ENCODE peak calls at places on chromosome 12, in five cellular contexts. M is right cardiac atrium, B is left ventricle myocardium inferior, E is OCI-LY7, T is transverse colon. R is an unnamed sample.

GRCh38 chr12:124411291-124411878 is 116.5 kb downstream of the RFLNA start:
- DNase-seq in M (peak; percentile 82), B (no peak), E (no peak), T (peak; percentile 63), R (peak; percentile 83)

GRCh38 chr12:62006076-62006732 is 254.0 kb upstream of the USP15 start:
- DNase-seq in M (no peak), B (no peak), E (peak; percentile 48), T (no peak), R (peak; percentile 19)

GRCh38 chr12:49201595-49202295 is 12.9 kb upstream of the TUBA1A start:
- DNase-seq in M (no peak), B (no peak), E (no peak), T (no peak), R (peak; percentile 78)

GRCh38 chr12:130444986-130445385 is 107.3 kb downstream of the PIWIL1 start:
- DNase-seq in M (no peak), B (no peak), E (no peak), T (no peak), R (no peak)

GRCh38 chr12:52829986-52830385 is 4.1 kb downstream of the KRT79 start:
- DNase-seq in M (no peak), B (no peak), E (no peak), T (no peak), R (no peak)

GRCh38 chr12:43921666-43922337 is 85.9 kb downstream of the TMEM117 start:
- DNase-seq in M (no peak), B (no peak), E (no peak), T (no peak), R (no peak)

GRCh38 chr12:15244341-15244740 is 23.1 kb upstream of the RERG start:
- DNase-seq in M (no peak), B (no peak), E (no peak), T (no peak), R (no peak)

GRCh38 chr12:89707623-89707991 is 1.0 kb downstream of the ATP2B1 start:
- DNase-seq in M (peak; percentile 27), B (peak; percentile 16), E (peak; percentile 42), T (peak; percentile 34), R (no peak)

GRCh38 chr12:32266756-32267155 is 132.6 kb upstream of the FGD4 start:
- DNase-seq in M (no peak), B (no peak), E (no peak), T (no peak), R (no peak)

GRCh38 chr12:13223176-13223806 is 26.8 kb downstream of the EMP1 start:
- DNase-seq in M (no peak), B (no peak), E (no peak), T (no peak), R (no peak)

GRCh38 chr12:3251691-3252090 is 174.5 kb downstream of the TSPAN9 start:
- DNase-seq in M (peak; percentile 64), B (peak; percentile 71), E (no peak), T (no peak), R (no peak)

GRCh38 chr12:93402333-93403311 is 24.9 kb downstream of the NUDT4 start:
- DNase-seq in M (no peak), B (no peak), E (no peak), T (no peak), R (no peak)

GRCh38 chr12:47844264-47845020 is 24.7 kb upstream of the HDAC7 start:
- DNase-seq in M (peak; percentile 56), B (no peak), E (no peak), T (no peak), R (no peak)

GRCh38 chr12:75754141-75754540 is 242.7 kb upstream of the KRR1 start:
- DNase-seq in M (no peak), B (no peak), E (no peak), T (no peak), R (no peak)

GRCh38 chr12:128388461-128388921 is 121.5 kb downstream of the TMEM132C start:
- DNase-seq in M (peak; percentile 34), B (peak; percentile 26), E (no peak), T (peak; percentile 14), R (no peak)

GRCh38 chr12:113418213-113418879 is 3.8 kb upstream of the SDSL start:
- DNase-seq in M (peak; percentile 63), B (no peak), E (no peak), T (peak; percentile 30), R (peak; percentile 84)

GRCh38 chr12:93571360-93571853 is 1.1 kb upstream of the SOCS2 start:
- DNase-seq in M (peak; percentile 79), B (peak; percentile 78), E (no peak), T (peak; percentile 78), R (peak; percentile 76)

GRCh38 chr12:356276-356988 is 32.7 kb downstream of the KDM5A start:
- DNase-seq in M (no peak), B (no peak), E (no peak), T (no peak), R (peak; percentile 68)

GRCh38 chr12:47307680-47308399 is 228.1 kb upstream of the AMIGO2 start:
- DNase-seq in M (peak; percentile 11), B (no peak), E (peak; percentile 76), T (peak; percentile 39), R (peak; percentile 55)

GRCh38 chr12:68617160-68617926 is 6.6 kb downstream of the RAP1B start:
- DNase-seq in M (no peak), B (no peak), E (no peak), T (no peak), R (no peak)

GRCh38 chr12:12350868-12351463 is 924 bp upstream of the MANSC1 start:
- DNase-seq in M (no peak), B (no peak), E (no peak), T (peak; percentile 28), R (no peak)

GRCh38 chr12:119840617-119841016 is 36.5 kb downstream of the CIT start:
- DNase-seq in M (no peak), B (no peak), E (no peak), T (no peak), R (no peak)

GRCh38 chr12:19288603-19289244 is 150.6 kb upstream of the AEBP2 start:
- DNase-seq in M (no peak), B (no peak), E (peak; percentile 39), T (no peak), R (no peak)

GRCh38 chr12:102484017-102484731 is 3.8 kb upstream of the IGF1 start:
- DNase-seq in M (peak; percentile 67), B (peak; percentile 38), E (peak; percentile 59), T (peak; percentile 54), R (peak; percentile 48)

GRCh38 chr12:13195848-13196301 is 651 bp upstream of the EMP1 start:
- DNase-seq in M (peak; percentile 22), B (no peak), E (no peak), T (peak; percentile 61), R (no peak)

GRCh38 chr12:45575823-45576448 is 153.6 kb upstream of the ARID2 start:
- DNase-seq in M (no peak), B (no peak), E (peak; percentile 5), T (no peak), R (no peak)

GRCh38 chr12:127582074-127582473 is 684.9 kb upstream of the TMEM132C start:
- DNase-seq in M (no peak), B (no peak), E (no peak), T (no peak), R (no peak)

GRCh38 chr12:68776976-68777610 is 30.9 kb upstream of the MDM2 start:
- DNase-seq in M (no peak), B (no peak), E (no peak), T (no peak), R (no peak)

GRCh38 chr12:497501-498160 is 37.9 kb downstream of the B4GALNT3 start:
- DNase-seq in M (no peak), B (no peak), E (no peak), T (no peak), R (no peak)

GRCh38 chr12:92719674-92720073 is 16.9 kb downstream of the PLEKHG7 start:
- DNase-seq in M (no peak), B (no peak), E (no peak), T (no peak), R (peak; percentile 62)

DNA sequence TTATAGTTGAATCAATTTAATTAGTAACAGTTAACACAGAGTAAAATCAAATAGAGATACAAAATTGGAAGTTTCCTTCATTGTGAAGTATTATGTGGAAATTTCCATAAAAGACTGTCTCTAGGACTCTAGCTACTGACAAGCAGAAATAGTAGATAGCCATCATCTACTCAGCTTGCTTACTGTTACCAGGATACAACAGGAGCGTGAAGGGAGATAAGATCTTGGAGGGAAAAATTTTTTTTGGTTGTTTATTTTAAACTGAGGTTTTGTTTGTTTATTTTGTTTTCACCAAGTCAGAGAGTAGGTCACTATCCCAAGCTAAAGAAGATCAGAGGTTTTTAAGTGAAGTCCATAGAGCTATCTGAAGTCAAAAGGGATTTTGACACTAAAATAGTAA is 861.3 kb upstream of the MGAT4C start:
- DNase-seq in M (no peak), B (no peak), E (no peak), T (no peak), R (no peak)
- H3K9me3 ChIP-seq in M (no peaks in the 10 kb centered on the region), B (peaks cover 5% of the 10 kb centered on the region), E (no peaks in the 10 kb centered on the region), T (no peaks in the 10 kb centered on the region), R (no peaks in the 10 kb centered on the region)

GRCh38 chr12:133057446-133057845 is 20.1 kb downstream of the ZNF84 start:
- DNase-seq in M (no peak), B (no peak), E (no peak), T (no peak), R (no peak)

GRCh38 chr12:133061954-133062353 is 18.8 kb upstream of the ZNF140 start:
- DNase-seq in M (no peak), B (no peak), E (no peak), T (no peak), R (no peak)

GRCh38 chr12:133063556-133063955 is 17.2 kb upstream of the ZNF140 start:
- DNase-seq in M (no peak), B (no peak), E (no peak), T (no peak), R (no peak)

GRCh38 chr12:133058203-133059125 is 21.2 kb downstream of the ZNF84 start:
- DNase-seq in M (no peak), B (no peak), E (peak; percentile 24), T (no peak), R (no peak)
- H3K9me3 ChIP-seq in M (peaks cover 21% of the 10 kb centered on the region), B (peaks cover 100% of the 10 kb centered on the region), E (peaks cover 79% of the 10 kb centered on the region), T (peaks cover 97% of the 10 kb centered on the region), R (peaks cover 37% of the 10 kb centered on the region)

GRCh38 chr12:108896817-108897216 is 16.9 kb downstream of the DAO start:
- DNase-seq in M (no peak), B (no peak), E (no peak), T (no peak), R (no peak)
- H3K9me3 ChIP-seq in M (no peaks in the 10 kb centered on the region), B (no peaks in the 10 kb centered on the region), E (no peaks in the 10 kb centered on the region), T (no peaks in the 10 kb centered on the region), R (no peaks in the 10 kb centered on the region)

GRCh38 chr12:34106172-34106571 is 83.9 kb downstream of the ALG10 start:
- DNase-seq in M (no peak), B (no peak), E (no peak), T (no peak), R (no peak)
- H3K9me3 ChIP-seq in M (no peaks in the 10 kb centered on the region), B (no peaks in the 10 kb centered on the region), E (no peaks in the 10 kb centered on the region), T (no peaks in the 10 kb centered on the region), R (no peaks in the 10 kb centered on the region)

GRCh38 chr12:34547276-34547675 is 525.0 kb downstream of the ALG10 start:
- DNase-seq in M (no peak), B (no peak), E (no peak), T (no peak), R (no peak)
- H3K9me3 ChIP-seq in M (no peaks in the 10 kb centered on the region), B (peaks cover 100% of the 10 kb centered on the region), E (peaks cover 71% of the 10 kb centered on the region), T (peaks cover 87% of the 10 kb centered on the region), R (no peaks in the 10 kb centered on the region)

DNA sequence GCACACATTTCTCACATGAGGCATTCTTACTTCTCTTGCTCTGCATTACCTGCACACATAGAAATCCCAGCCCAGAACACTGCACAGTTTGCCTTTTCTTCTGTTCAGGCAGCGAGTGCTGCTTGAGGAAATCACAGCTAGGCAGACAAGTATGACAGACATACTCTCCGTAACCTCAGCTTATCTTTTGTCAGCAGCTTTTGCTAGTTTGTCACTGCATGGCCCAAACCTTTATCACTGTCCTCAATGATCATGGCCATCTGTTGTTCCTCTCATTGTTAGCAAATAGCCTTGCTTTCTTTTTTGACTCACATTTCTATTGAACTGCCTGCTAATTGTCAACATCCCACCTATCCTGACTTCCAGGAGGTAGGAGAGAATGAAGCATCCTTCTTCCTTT is 5.3 kb downstream of the ZNF10 start:
- DNase-seq in M (no peak), B (no peak), E (no peak), T (no peak), R (no peak)
- H3K9me3 ChIP-seq in M (peaks cover 18% of the 10 kb centered on the region), B (peaks cover 86% of the 10 kb centered on the region), E (peaks cover 39% of the 10 kb centered on the region), T (peaks cover 81% of the 10 kb centered on the region), R (peaks cover 6% of the 10 kb centered on the region)

R was measured in adrenal gland.